ENCODE peak calls at places on chromosomes 16 and 17, in four cellular contexts. B is HepG2, K is H1, M is HCT116. X is an unnamed sample.

GRCh38 chr16:354971-355441 is 2.5 kb upstream of the AXIN1 start:
- DNase-seq in B (no peak), K (no peak), M (no peak), X (no peak)

GRCh38 chr17:81483085-81483861 is 29.3 kb downstream of the ACTG1 start:
- DNase-seq in B (no peak), K (peak), M (no peak), X (no peak)

GRCh38 chr16:84804326-84804725 is 15.5 kb upstream of the CRISPLD2 start:
- DNase-seq in B (no peak), K (no peak), M (no peak), X (no peak)

GRCh38 chr17:66227212-66228045 is 1.8 kb downstream of the APOH start:
- DNase-seq in B (no peak), K (no peak), M (no peak), X (no peak)

GRCh38 chr16:52203096-52203495 is 343.8 kb downstream of the TOX3 start:
- DNase-seq in B (no peak), K (no peak), M (no peak), X (no peak)

GRCh38 chr17:42392664-42393415 is 4.6 kb upstream of the STAT3 start:
- DNase-seq in B (no peak), K (no peak), M (no peak), X (no peak)

GRCh38 chr16:51971184-51971583 is 575.8 kb downstream of the TOX3 start:
- DNase-seq in B (no peak), K (no peak), M (no peak), X (no peak)

GRCh38 chr16:48860341-48860740 is 250.4 kb upstream of the N4BP1 start:
- DNase-seq in B (no peak), K (no peak), M (no peak), X (no peak)

GRCh38 chr16:48291303-48291702 is 44.0 kb upstream of the ABCC11 start:
- DNase-seq in B (no peak), K (no peak), M (no peak), X (no peak)

GRCh38 chr17:74768069-74768762 is 7.9 kb downstream of the NAT9 start:
- DNase-seq in B (no peak), K (no peak), M (no peak), X (no peak)

GRCh38 chr17:50359998-50360461 is 13.0 kb downstream of the MRPL27 start:
- DNase-seq in B (no peak), K (no peak), M (no peak), X (no peak)

GRCh38 chr17:63698381-63698885 is 1.5 kb downstream of the LIMD2 start:
- DNase-seq in B (no peak), K (peak), M (no peak), X (no peak)

GRCh38 chr17:38339891-38340290 is 3.9 kb downstream of the GPR179 start:
- DNase-seq in B (no peak), K (no peak), M (no peak), X (no peak)

GRCh38 chr16:8645831-8646230 is 24.3 kb downstream of the METTL22 start:
- DNase-seq in B (no peak), K (no peak), M (no peak), X (no peak)

GRCh38 chr16:50427107-50427506 is 58.3 kb upstream of the BRD7 start:
- DNase-seq in B (no peak), K (no peak), M (no peak), X (no peak)

GRCh38 chr16:1414532-1415265 is at the start of gene UNKL:
- DNase-seq in B (peak), K (peak), M (no peak), X (no peak)
- TF ChIP-seq JUND in B (no peak), K (no peak), M (no peak), X (no peak)

DNA sequence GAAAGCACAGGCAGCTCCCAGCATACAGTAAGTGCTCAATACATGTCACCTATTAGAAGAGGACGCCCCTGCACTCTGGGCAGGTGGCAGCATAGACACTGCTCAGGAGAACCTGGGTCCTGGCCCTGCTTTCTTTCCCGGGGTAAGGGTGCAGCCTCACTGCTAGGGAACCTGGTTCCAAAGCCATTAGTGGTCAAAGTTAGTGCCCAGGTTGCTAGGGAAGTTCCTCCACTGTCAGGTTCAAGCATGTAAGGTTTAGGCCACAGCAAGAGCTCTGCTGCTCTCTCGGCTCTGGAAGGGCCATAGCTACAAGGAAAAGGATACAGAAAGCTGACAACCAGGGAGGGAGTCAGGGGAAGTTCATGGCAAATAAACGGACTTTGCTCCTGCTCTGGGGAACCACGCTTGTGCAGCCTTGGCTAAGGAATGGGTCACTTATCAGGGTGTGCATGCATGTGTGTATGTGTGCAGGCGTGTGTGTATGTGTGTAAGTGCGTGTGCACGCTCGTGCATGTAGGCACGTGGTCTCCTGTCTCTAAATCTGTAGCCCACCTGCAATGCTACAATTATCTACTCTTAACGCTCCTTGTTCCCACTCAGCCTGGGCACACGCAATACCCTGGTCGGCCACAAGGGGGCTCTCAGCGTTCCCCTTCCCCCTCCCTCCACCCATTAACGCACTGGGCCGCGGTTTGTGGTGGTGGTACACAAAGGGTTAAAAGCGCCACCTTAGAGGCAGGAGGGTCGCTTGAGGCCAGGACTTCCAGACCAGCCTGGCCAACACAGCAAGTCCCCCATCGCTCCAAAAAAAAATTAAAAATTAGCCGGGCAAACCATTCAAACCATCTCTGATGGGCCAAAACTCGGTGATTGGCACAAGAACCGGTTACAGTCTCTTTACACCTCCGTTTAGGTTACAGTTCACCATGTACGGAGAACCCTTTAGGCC is 48.5 kb upstream of the KDM8 start:
- DNase-seq in B (peak), K (peak), M (peak), X (peak)
- TF ChIP-seq JUND in B (peak), K (no peak), M (no peak), X (no peak)

GRCh38 chr17:9360610-9361571 is 214.7 kb downstream of the STX8 start:
- DNase-seq in B (peak), K (no peak), M (no peak), X (no peak)
- TF ChIP-seq JUND in B (no peak), K (no peak), M (no peak), X (no peak)

DNA sequence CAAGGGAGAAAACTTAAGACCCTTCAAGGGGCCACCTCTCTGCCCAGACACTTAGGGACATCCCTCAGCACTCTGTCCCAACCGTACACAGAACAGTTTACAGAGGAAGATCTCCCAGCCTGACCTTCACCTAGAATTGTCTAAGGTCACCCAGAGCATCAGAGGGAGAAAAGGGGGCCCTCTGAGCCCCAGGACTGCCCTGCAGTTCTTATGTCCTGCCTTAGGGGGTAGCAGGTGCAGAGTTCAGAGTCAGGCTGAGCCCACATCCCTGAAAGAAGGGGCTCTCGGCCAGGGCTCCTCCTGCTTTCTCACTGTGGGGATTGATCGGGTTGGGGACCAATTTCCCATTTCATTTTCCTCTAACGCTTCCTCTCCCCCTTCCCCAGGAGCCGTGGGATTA is 15.4 kb downstream of the CA4 start:
- DNase-seq in B (no peak), K (no peak), M (no peak), X (no peak)
- TF ChIP-seq JUND in B (no peak), K (no peak), M (no peak), X (no peak)

GRCh38 chr17:32249475-32249874 is 16.2 kb upstream of the RHBDL3 start:
- DNase-seq in B (no peak), K (no peak), M (no peak), X (no peak)
- TF ChIP-seq JUND in B (no peak), K (no peak), M (no peak), X (no peak)

DNA sequence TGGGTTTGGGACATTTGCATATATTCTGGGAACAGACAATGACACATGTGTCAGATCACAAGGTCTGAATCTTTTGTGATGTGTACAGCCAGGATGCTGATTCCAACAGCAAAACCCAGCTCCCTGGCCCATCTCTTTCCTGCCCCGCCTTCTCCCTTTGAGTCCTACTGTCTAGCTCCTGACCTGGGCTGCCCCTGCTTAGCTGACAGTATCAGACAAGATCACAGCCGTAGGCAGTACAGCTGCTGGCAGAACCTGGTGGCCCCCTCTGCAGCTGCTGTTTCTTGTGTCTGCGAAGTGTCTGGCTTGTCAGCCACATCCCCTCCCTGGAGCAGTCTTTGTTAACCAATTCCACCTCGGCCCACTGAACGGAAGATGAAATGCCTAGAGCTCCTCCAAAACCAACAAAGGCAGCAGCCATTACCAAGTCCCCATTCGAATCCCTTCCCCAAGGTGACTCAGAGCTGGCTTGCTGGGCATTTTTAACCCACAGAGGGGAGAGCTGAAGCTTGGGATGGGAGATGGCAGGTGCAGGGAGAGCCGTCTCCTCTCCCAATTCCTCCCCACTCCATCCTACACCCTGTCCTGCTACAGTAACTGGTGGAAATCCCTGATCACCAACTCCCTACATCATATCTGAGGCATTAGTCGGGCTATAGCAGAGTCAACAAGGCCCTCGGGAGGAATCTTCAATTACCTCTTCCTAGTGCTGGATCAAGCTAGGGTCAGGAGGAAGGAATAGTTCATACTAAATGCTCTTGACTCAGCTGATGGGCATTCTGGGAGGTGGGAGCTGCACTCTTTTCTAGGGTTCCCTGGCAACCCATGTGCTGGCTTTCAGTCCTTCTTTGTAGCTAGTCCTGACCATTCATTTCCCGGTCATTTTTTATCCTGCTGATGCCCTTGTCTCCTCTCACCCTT is 5.8 kb downstream of the PIPOX start:
- DNase-seq in B (no peak), K (no peak), M (no peak), X (no peak)
- TF ChIP-seq JUND in B (no peak), K (no peak), M (no peak), X (no peak)

GRCh38 chr16:73231969-73232554 is 184.1 kb upstream of the ZFHX3 start:
- DNase-seq in B (no peak), K (no peak), M (no peak), X (no peak)
- TF ChIP-seq JUND in B (no peak), K (no peak), M (no peak), X (no peak)

GRCh38 chr17:6908807-6909206 is 77.3 kb upstream of the TEKT1 start:
- DNase-seq in B (no peak), K (no peak), M (no peak), X (no peak)
- TF ChIP-seq JUND in B (no peak), K (no peak), M (no peak), X (no peak)